ENCODE peak calls at places on chromosomes 2 and 18, in seven cellular contexts. One of them, this sample, is unnamed. For H3K4me1, the result is how much of the 10 kb centered on the place peaks cover.

GRCh38 chr2:239177325-239177724 is 223.5 kb downstream of the HDAC4 start:
- DNase-seq in A549: no peak
- DNase-seq in H9: no peak
- DNase-seq in colonic mucosa: no peak
- DNase-seq in fibroblast of lung: no peak
- DNase-seq in uterus: peak
- DNase-seq in Peyer's patch: peak
- DNase-seq in this sample: no peak

GRCh38 chr2:201345636-201346213 is 11.4 kb downstream of the FLACC1 start:
- DNase-seq in uterus: no peak
- DNase-seq in colonic mucosa: no peak
- DNase-seq in A549: no peak
- DNase-seq in fibroblast of lung: no peak
- DNase-seq in Peyer's patch: no peak
- DNase-seq in H9: no peak
- DNase-seq in this sample: no peak

GRCh38 chr2:11748018-11748860 is 1.8 kb downstream of the LPIN1 start:
- DNase-seq in uterus: no peak
- DNase-seq in H9: no peak
- DNase-seq in colonic mucosa: no peak
- DNase-seq in A549: no peak
- DNase-seq in fibroblast of lung: no peak
- DNase-seq in Peyer's patch: no peak
- DNase-seq in this sample: no peak

GRCh38 chr2:122515731-122516130 is 760.3 kb downstream of the TSN start:
- DNase-seq in H9: no peak
- DNase-seq in Peyer's patch: no peak
- DNase-seq in A549: no peak
- DNase-seq in colonic mucosa: no peak
- DNase-seq in uterus: no peak
- DNase-seq in fibroblast of lung: no peak
- DNase-seq in this sample: no peak

GRCh38 chr18:58813821-58814220 is 50.9 kb upstream of the ZNF532 start:
- DNase-seq in uterus: no peak
- DNase-seq in A549: no peak
- DNase-seq in Peyer's patch: no peak
- DNase-seq in fibroblast of lung: no peak
- DNase-seq in colonic mucosa: no peak
- DNase-seq in H9: no peak
- DNase-seq in this sample: no peak

GRCh38 chr2:169071455-169071854 is 2.1 kb downstream of the DHRS9 start:
- DNase-seq in A549: no peak
- DNase-seq in fibroblast of lung: no peak
- DNase-seq in uterus: no peak
- DNase-seq in H9: no peak
- DNase-seq in Peyer's patch: no peak
- DNase-seq in colonic mucosa: no peak
- DNase-seq in this sample: no peak

GRCh38 chr18:48982269-48982668 is 31.5 kb upstream of the SMAD7 start:
- DNase-seq in A549: no peak
- DNase-seq in Peyer's patch: no peak
- DNase-seq in uterus: no peak
- DNase-seq in fibroblast of lung: no peak
- DNase-seq in H9: no peak
- DNase-seq in colonic mucosa: no peak
- DNase-seq in this sample: no peak

GRCh38 chr2:19185061-19185460 is 173.4 kb downstream of the OSR1 start:
- DNase-seq in Peyer's patch: no peak
- DNase-seq in H9: no peak
- DNase-seq in uterus: no peak
- DNase-seq in fibroblast of lung: no peak
- DNase-seq in A549: no peak
- DNase-seq in colonic mucosa: no peak
- DNase-seq in this sample: no peak

GRCh38 chr2:209426432-209426831 is 2.6 kb downstream of the MAP2 start:
- DNase-seq in A549: peak
- DNase-seq in fibroblast of lung: peak
- DNase-seq in H9: peak
- DNase-seq in uterus: no peak
- DNase-seq in Peyer's patch: no peak
- DNase-seq in colonic mucosa: no peak
- DNase-seq in this sample: no peak

GRCh38 chr2:45747363-45747762 is 95.9 kb downstream of the PRKCE start:
- DNase-seq in fibroblast of lung: no peak
- DNase-seq in A549: no peak
- DNase-seq in colonic mucosa: no peak
- DNase-seq in uterus: no peak
- DNase-seq in H9: no peak
- DNase-seq in Peyer's patch: no peak
- DNase-seq in this sample: no peak

GRCh38 chr2:45746888-45747287 is 95.4 kb downstream of the PRKCE start:
- DNase-seq in Peyer's patch: no peak
- DNase-seq in H9: no peak
- DNase-seq in uterus: no peak
- DNase-seq in colonic mucosa: no peak
- DNase-seq in fibroblast of lung: no peak
- DNase-seq in A549: no peak
- DNase-seq in this sample: no peak

GRCh38 chr2:45750484-45750883 is 99.0 kb downstream of the PRKCE start:
- DNase-seq in A549: no peak
- DNase-seq in colonic mucosa: no peak
- DNase-seq in H9: no peak
- DNase-seq in fibroblast of lung: no peak
- DNase-seq in uterus: no peak
- DNase-seq in Peyer's patch: no peak
- DNase-seq in this sample: no peak

GRCh38 chr2:45745231-45745630 is 93.8 kb downstream of the PRKCE start:
- DNase-seq in A549: no peak
- DNase-seq in colonic mucosa: peak
- DNase-seq in fibroblast of lung: no peak
- DNase-seq in uterus: no peak
- DNase-seq in H9: no peak
- DNase-seq in Peyer's patch: peak
- DNase-seq in this sample: no peak

GRCh38 chr2:45748239-45748638 is 96.8 kb downstream of the PRKCE start:
- DNase-seq in Peyer's patch: no peak
- DNase-seq in H9: no peak
- DNase-seq in fibroblast of lung: peak
- DNase-seq in uterus: no peak
- DNase-seq in colonic mucosa: no peak
- DNase-seq in A549: no peak
- DNase-seq in this sample: no peak
- H3K4me1 ChIP-seq in Peyer's patch: under half
- H3K4me1 ChIP-seq in H9: under half
- H3K4me1 ChIP-seq in fibroblast of lung: under half
- H3K4me1 ChIP-seq in uterus: under half
- H3K4me1 ChIP-seq in colonic mucosa: under half
- H3K4me1 ChIP-seq in A549: under half
- H3K4me1 ChIP-seq in this sample: under half

GRCh38 chr18:27789406-27789805 is 387.5 kb downstream of the CDH2 start:
- DNase-seq in uterus: no peak
- DNase-seq in A549: no peak
- DNase-seq in fibroblast of lung: no peak
- DNase-seq in H9: no peak
- DNase-seq in Peyer's patch: no peak
- DNase-seq in colonic mucosa: no peak
- DNase-seq in this sample: no peak
- H3K27ac ChIP-seq in uterus: no peak
- H3K27ac ChIP-seq in A549: no peak
- H3K27ac ChIP-seq in fibroblast of lung: no peak
- H3K27ac ChIP-seq in H9: no peak
- H3K27ac ChIP-seq in Peyer's patch: no peak
- H3K27ac ChIP-seq in colonic mucosa: no peak
- H3K27ac ChIP-seq in this sample: no peak

DNA sequence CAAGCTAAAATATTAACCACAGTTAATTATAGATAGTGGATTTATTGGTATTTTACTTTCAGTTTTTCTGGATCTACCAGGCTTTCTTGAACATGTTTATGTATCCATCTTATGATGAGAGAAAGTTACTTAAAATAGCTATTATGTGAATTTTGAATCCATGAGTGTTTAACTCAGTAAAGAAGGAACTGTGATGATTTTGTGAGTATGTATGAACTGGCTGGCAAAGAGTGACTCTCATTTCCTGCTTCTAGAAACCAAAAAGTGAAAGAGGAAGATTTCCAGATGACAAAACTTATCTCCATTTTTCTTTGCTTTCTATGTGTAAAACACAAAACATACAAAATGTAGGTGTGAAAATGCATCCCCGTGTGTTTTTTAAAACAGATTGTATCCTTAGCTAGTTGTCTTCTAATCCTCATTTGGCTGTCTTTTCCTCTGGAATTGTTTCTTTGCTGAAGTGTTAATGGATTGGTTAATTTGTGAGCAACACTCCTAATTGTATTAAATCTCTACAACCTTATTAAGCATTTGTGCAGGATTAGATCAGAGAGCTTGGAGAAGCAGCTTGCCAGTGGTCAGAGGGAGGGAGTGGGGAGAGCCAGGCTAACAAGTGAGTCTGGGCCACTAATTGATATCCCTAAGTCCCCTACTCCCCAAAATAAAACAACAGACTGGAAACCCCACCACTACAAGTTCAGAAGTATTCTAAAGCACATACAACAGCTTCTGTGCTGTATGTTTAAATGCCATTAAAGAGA is 23.9 kb downstream of the PTPRM start:
- DNase-seq in uterus: no peak
- DNase-seq in fibroblast of lung: peak
- DNase-seq in A549: no peak
- DNase-seq in Peyer's patch: no peak
- DNase-seq in H9: no peak
- DNase-seq in colonic mucosa: no peak
- DNase-seq in this sample: no peak
- TF ChIP-seq CTCF in uterus: no peak
- TF ChIP-seq CTCF in fibroblast of lung: no peak
- TF ChIP-seq CTCF in A549: no peak
- TF ChIP-seq CTCF in Peyer's patch: no peak
- TF ChIP-seq CTCF in H9: no peak
- TF ChIP-seq CTCF in colonic mucosa: no peak
- TF ChIP-seq CTCF in this sample: no peak

GRCh38 chr2:240558229-240558885 is 569 bp upstream of the ANKMY1 start:
- DNase-seq in colonic mucosa: no peak
- DNase-seq in H9: peak
- DNase-seq in Peyer's patch: peak
- DNase-seq in fibroblast of lung: no peak
- DNase-seq in uterus: no peak
- DNase-seq in A549: no peak
- DNase-seq in this sample: no peak
- H3K4me1 ChIP-seq in colonic mucosa: under half
- H3K4me1 ChIP-seq in H9: under half
- H3K4me1 ChIP-seq in Peyer's patch: under half
- H3K4me1 ChIP-seq in fibroblast of lung: under half
- H3K4me1 ChIP-seq in uterus: under half
- H3K4me1 ChIP-seq in A549: under half
- H3K4me1 ChIP-seq in this sample: under half

GRCh38 chr18:34092796-34093195 is 131.9 kb downstream of the NOL4 start:
- DNase-seq in Peyer's patch: no peak
- DNase-seq in fibroblast of lung: no peak
- DNase-seq in A549: no peak
- DNase-seq in colonic mucosa: no peak
- DNase-seq in H9: no peak
- DNase-seq in uterus: no peak
- DNase-seq in this sample: no peak
- H3K27ac ChIP-seq in Peyer's patch: no peak
- H3K27ac ChIP-seq in fibroblast of lung: no peak
- H3K27ac ChIP-seq in A549: no peak
- H3K27ac ChIP-seq in colonic mucosa: no peak
- H3K27ac ChIP-seq in H9: no peak
- H3K27ac ChIP-seq in uterus: no peak
- H3K27ac ChIP-seq in this sample: no peak

GRCh38 chr2:233832869-233833812 is 21.2 kb downstream of the HJURP start:
- DNase-seq in Peyer's patch: peak
- DNase-seq in colonic mucosa: no peak
- DNase-seq in uterus: no peak
- DNase-seq in fibroblast of lung: peak
- DNase-seq in A549: peak
- DNase-seq in H9: peak
- DNase-seq in this sample: peak
- TF ChIP-seq CTCF in Peyer's patch: peak
- TF ChIP-seq CTCF in colonic mucosa: peak
- TF ChIP-seq CTCF in uterus: no peak
- TF ChIP-seq CTCF in fibroblast of lung: peak
- TF ChIP-seq CTCF in A549: peak
- TF ChIP-seq CTCF in H9: peak
- TF ChIP-seq CTCF in this sample: no peak

DNA sequence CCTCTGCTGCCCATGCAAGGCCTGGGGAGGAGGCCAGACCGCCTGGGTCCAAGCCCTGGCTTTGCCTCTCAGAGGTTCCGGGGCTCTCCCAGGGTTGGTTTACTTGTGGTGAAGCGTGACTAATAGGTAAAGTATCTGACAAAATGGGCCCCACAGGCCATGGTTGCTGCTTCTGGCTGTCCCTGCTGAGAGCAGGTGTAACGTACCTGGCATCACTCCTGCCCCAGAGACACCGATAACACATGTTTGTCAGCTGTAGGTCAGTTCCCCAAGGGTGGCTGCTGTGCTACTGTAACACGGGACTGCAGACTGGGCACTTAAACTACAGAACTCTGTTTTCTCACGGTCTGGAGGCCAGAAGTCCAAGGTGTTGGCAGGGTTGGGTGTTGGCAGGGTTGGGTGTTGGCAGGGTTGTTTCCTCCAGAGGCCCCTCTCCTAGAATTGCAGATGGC is 34.1 kb downstream of the ODC1 start:
- DNase-seq in colonic mucosa: peak
- DNase-seq in fibroblast of lung: peak
- DNase-seq in Peyer's patch: peak
- DNase-seq in H9: no peak
- DNase-seq in uterus: no peak
- DNase-seq in A549: no peak
- DNase-seq in this sample: no peak
- H3K4me1 ChIP-seq in colonic mucosa: under half
- H3K4me1 ChIP-seq in fibroblast of lung: under half
- H3K4me1 ChIP-seq in Peyer's patch: under half
- H3K4me1 ChIP-seq in H9: under half
- H3K4me1 ChIP-seq in uterus: under half
- H3K4me1 ChIP-seq in A549: under half
- H3K4me1 ChIP-seq in this sample: under half

DNA sequence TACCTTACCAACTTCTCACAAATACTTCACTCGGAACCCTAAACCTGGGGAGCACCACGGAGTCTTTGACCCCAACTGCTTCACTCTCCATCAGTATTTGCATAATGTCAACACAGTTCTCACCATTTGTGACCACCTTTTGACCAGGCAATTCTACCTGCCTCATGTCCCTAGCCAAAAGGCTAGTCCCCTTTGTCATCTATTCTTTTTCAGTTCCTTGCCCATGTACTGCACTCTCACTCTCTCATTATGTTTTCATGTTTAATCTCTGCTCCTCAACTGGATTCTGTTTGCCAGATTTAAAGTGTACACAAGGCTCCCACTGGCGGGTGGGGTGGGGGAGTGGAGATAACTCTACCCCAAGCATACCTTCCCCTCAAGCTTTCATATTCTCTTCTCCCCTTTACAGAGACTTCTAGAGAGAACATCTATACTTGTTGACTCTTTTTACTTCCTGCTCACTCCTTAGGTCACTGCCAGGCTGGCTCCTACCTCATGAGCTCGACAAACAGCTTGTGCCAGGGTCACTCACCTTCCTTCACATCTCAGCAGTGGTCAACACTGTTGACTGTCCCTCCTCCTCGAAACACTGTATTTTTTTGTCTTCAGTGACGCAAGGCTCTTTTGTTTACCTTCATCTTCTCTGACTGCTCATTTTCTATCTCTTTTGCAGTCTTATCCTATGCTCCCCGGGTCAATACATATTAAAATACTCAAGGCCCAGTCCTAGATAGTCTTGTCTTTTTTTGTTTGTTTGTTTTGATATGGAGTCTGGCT is 88.7 kb upstream of the MAP4K3 start:
- DNase-seq in H9: no peak
- DNase-seq in colonic mucosa: no peak
- DNase-seq in fibroblast of lung: no peak
- DNase-seq in uterus: no peak
- DNase-seq in A549: peak
- DNase-seq in Peyer's patch: no peak
- DNase-seq in this sample: no peak
- H3K27ac ChIP-seq in H9: no peak
- H3K27ac ChIP-seq in colonic mucosa: no peak
- H3K27ac ChIP-seq in fibroblast of lung: no peak
- H3K27ac ChIP-seq in uterus: no peak
- H3K27ac ChIP-seq in A549: peak
- H3K27ac ChIP-seq in Peyer's patch: no peak
- H3K27ac ChIP-seq in this sample: no peak

This sample was measured in upper lobe of right lung.